ENCODE peak calls at places on chromosomes 1 and 21, in ten cellular contexts. One of them, this sample, is unnamed.

GRCh38 chr1:20123696-20124450 is 4.5 kb upstream of the PLA2G2D start:
- DNase-seq in NCI-H345: no peak
- DNase-seq in A673: no peak
- DNase-seq in colonic mucosa: no peak
- DNase-seq in stimulated activated CD4-positive, alpha-beta T cell treated with anti-CD3 and anti-CD28 coated beads, Interleukin-1b, Interleukin-23, amount 100 ng/mL, for 48 hours: no peak
- DNase-seq in aorta: no peak
- DNase-seq in hippocampal formation: no peak
- DNase-seq in brain microvascular endothelial cell: no peak
- DNase-seq in fibroblast of the conjunctiva: no peak
- DNase-seq in HCEC 1CT: no peak
- DNase-seq in this sample: no peak

GRCh38 chr21:25371831-25372434 is 235.3 kb downstream of the MRPL39 start:
- DNase-seq in hippocampal formation: no peak
- DNase-seq in stimulated activated CD4-positive, alpha-beta T cell treated with anti-CD3 and anti-CD28 coated beads, Interleukin-1b, Interleukin-23, amount 100 ng/mL, for 48 hours: no peak
- DNase-seq in fibroblast of the conjunctiva: no peak
- DNase-seq in brain microvascular endothelial cell: no peak
- DNase-seq in NCI-H345: no peak
- DNase-seq in colonic mucosa: no peak
- DNase-seq in HCEC 1CT: no peak
- DNase-seq in A673: peak; percentile 6
- DNase-seq in aorta: no peak
- DNase-seq in this sample: no peak

GRCh38 chr1:24114753-24115152 is 2.8 kb upstream of the MYOM3 start:
- DNase-seq in NCI-H345: no peak
- DNase-seq in stimulated activated CD4-positive, alpha-beta T cell treated with anti-CD3 and anti-CD28 coated beads, Interleukin-1b, Interleukin-23, amount 100 ng/mL, for 48 hours: no peak
- DNase-seq in colonic mucosa: no peak
- DNase-seq in A673: no peak
- DNase-seq in aorta: no peak
- DNase-seq in HCEC 1CT: no peak
- DNase-seq in hippocampal formation: no peak
- DNase-seq in brain microvascular endothelial cell: no peak
- DNase-seq in fibroblast of the conjunctiva: no peak
- DNase-seq in this sample: no peak

GRCh38 chr1:201461783-201462441 is 7.1 kb downstream of the PHLDA3 start:
- DNase-seq in colonic mucosa: peak; percentile 67
- DNase-seq in stimulated activated CD4-positive, alpha-beta T cell treated with anti-CD3 and anti-CD28 coated beads, Interleukin-1b, Interleukin-23, amount 100 ng/mL, for 48 hours: no peak
- DNase-seq in HCEC 1CT: peak; percentile 99
- DNase-seq in NCI-H345: no peak
- DNase-seq in A673: peak; percentile 58
- DNase-seq in aorta: peak; percentile 93
- DNase-seq in hippocampal formation: peak; percentile 50
- DNase-seq in brain microvascular endothelial cell: peak; percentile 98
- DNase-seq in fibroblast of the conjunctiva: peak; percentile 96
- DNase-seq in this sample: no peak

GRCh38 chr1:220487297-220487820 is 40.6 kb upstream of the MARK1 start:
- DNase-seq in fibroblast of the conjunctiva: peak; percentile 3
- DNase-seq in colonic mucosa: peak; percentile 72
- DNase-seq in HCEC 1CT: no peak
- DNase-seq in stimulated activated CD4-positive, alpha-beta T cell treated with anti-CD3 and anti-CD28 coated beads, Interleukin-1b, Interleukin-23, amount 100 ng/mL, for 48 hours: peak; percentile 57
- DNase-seq in hippocampal formation: no peak
- DNase-seq in NCI-H345: peak; percentile 61
- DNase-seq in A673: peak; percentile 32
- DNase-seq in aorta: no peak
- DNase-seq in brain microvascular endothelial cell: peak; percentile 54
- DNase-seq in this sample: peak; percentile 88

GRCh38 chr1:12052997-12053686 is 10.0 kb upstream of the TNFRSF8 start:
- DNase-seq in hippocampal formation: no peak
- DNase-seq in colonic mucosa: no peak
- DNase-seq in fibroblast of the conjunctiva: no peak
- DNase-seq in NCI-H345: no peak
- DNase-seq in aorta: peak; percentile 66
- DNase-seq in HCEC 1CT: no peak
- DNase-seq in A673: no peak
- DNase-seq in brain microvascular endothelial cell: no peak
- DNase-seq in stimulated activated CD4-positive, alpha-beta T cell treated with anti-CD3 and anti-CD28 coated beads, Interleukin-1b, Interleukin-23, amount 100 ng/mL, for 48 hours: no peak
- DNase-seq in this sample: peak; percentile 6

GRCh38 chr1:184150776-184151531 is 99.4 kb downstream of the TSEN15 start:
- DNase-seq in A673: peak; percentile 62
- DNase-seq in NCI-H345: no peak
- DNase-seq in stimulated activated CD4-positive, alpha-beta T cell treated with anti-CD3 and anti-CD28 coated beads, Interleukin-1b, Interleukin-23, amount 100 ng/mL, for 48 hours: no peak
- DNase-seq in colonic mucosa: no peak
- DNase-seq in HCEC 1CT: peak; percentile 55
- DNase-seq in brain microvascular endothelial cell: peak; percentile 37
- DNase-seq in fibroblast of the conjunctiva: no peak
- DNase-seq in hippocampal formation: peak; percentile 58
- DNase-seq in aorta: peak; percentile 75
- DNase-seq in this sample: no peak

GRCh38 chr1:157540852-157541251 is 11.5 kb downstream of the FCRL5 start:
- DNase-seq in hippocampal formation: no peak
- DNase-seq in aorta: no peak
- DNase-seq in stimulated activated CD4-positive, alpha-beta T cell treated with anti-CD3 and anti-CD28 coated beads, Interleukin-1b, Interleukin-23, amount 100 ng/mL, for 48 hours: no peak
- DNase-seq in A673: no peak
- DNase-seq in HCEC 1CT: no peak
- DNase-seq in brain microvascular endothelial cell: no peak
- DNase-seq in fibroblast of the conjunctiva: no peak
- DNase-seq in colonic mucosa: no peak
- DNase-seq in NCI-H345: no peak
- DNase-seq in this sample: no peak

GRCh38 chr1:23797478-23798448 is 2.8 kb downstream of the GALE start:
- DNase-seq in colonic mucosa: no peak
- DNase-seq in stimulated activated CD4-positive, alpha-beta T cell treated with anti-CD3 and anti-CD28 coated beads, Interleukin-1b, Interleukin-23, amount 100 ng/mL, for 48 hours: no peak
- DNase-seq in aorta: no peak
- DNase-seq in A673: no peak
- DNase-seq in NCI-H345: no peak
- DNase-seq in hippocampal formation: no peak
- DNase-seq in fibroblast of the conjunctiva: no peak
- DNase-seq in HCEC 1CT: no peak
- DNase-seq in brain microvascular endothelial cell: no peak
- DNase-seq in this sample: no peak

GRCh38 chr1:115430717-115431116 is 92.7 kb upstream of the NGF start:
- DNase-seq in HCEC 1CT: peak; percentile 96
- DNase-seq in hippocampal formation: no peak
- DNase-seq in aorta: no peak
- DNase-seq in fibroblast of the conjunctiva: peak; percentile 84
- DNase-seq in NCI-H345: no peak
- DNase-seq in brain microvascular endothelial cell: peak; percentile 97
- DNase-seq in stimulated activated CD4-positive, alpha-beta T cell treated with anti-CD3 and anti-CD28 coated beads, Interleukin-1b, Interleukin-23, amount 100 ng/mL, for 48 hours: no peak
- DNase-seq in A673: peak; percentile 74
- DNase-seq in colonic mucosa: no peak
- DNase-seq in this sample: no peak

GRCh38 chr1:28280961-28281360 is 21.6 kb downstream of the SESN2 start:
- DNase-seq in aorta: no peak
- DNase-seq in fibroblast of the conjunctiva: no peak
- DNase-seq in brain microvascular endothelial cell: no peak
- DNase-seq in A673: no peak
- DNase-seq in colonic mucosa: peak; percentile 40
- DNase-seq in HCEC 1CT: no peak
- DNase-seq in hippocampal formation: no peak
- DNase-seq in NCI-H345: no peak
- DNase-seq in stimulated activated CD4-positive, alpha-beta T cell treated with anti-CD3 and anti-CD28 coated beads, Interleukin-1b, Interleukin-23, amount 100 ng/mL, for 48 hours: no peak
- DNase-seq in this sample: no peak

GRCh38 chr1:10635992-10636391 is 160.5 kb downstream of the CASZ1 start:
- DNase-seq in aorta: peak; percentile 75
- DNase-seq in NCI-H345: no peak
- DNase-seq in brain microvascular endothelial cell: no peak
- DNase-seq in stimulated activated CD4-positive, alpha-beta T cell treated with anti-CD3 and anti-CD28 coated beads, Interleukin-1b, Interleukin-23, amount 100 ng/mL, for 48 hours: no peak
- DNase-seq in HCEC 1CT: no peak
- DNase-seq in colonic mucosa: no peak
- DNase-seq in A673: no peak
- DNase-seq in fibroblast of the conjunctiva: no peak
- DNase-seq in hippocampal formation: no peak
- DNase-seq in this sample: no peak

GRCh38 chr1:150282558-150282958 is 204 bp downstream of the CIART start:
- DNase-seq in aorta: no peak
- DNase-seq in A673: no peak
- DNase-seq in brain microvascular endothelial cell: no peak
- DNase-seq in colonic mucosa: peak; percentile 40
- DNase-seq in HCEC 1CT: no peak
- DNase-seq in NCI-H345: no peak
- DNase-seq in fibroblast of the conjunctiva: no peak
- DNase-seq in hippocampal formation: no peak
- DNase-seq in stimulated activated CD4-positive, alpha-beta T cell treated with anti-CD3 and anti-CD28 coated beads, Interleukin-1b, Interleukin-23, amount 100 ng/mL, for 48 hours: peak; percentile 8
- DNase-seq in this sample: peak; percentile 92

GRCh38 chr21:32789709-32790108 is 18.2 kb upstream of the PAXBP1 start:
- DNase-seq in brain microvascular endothelial cell: no peak
- DNase-seq in fibroblast of the conjunctiva: no peak
- DNase-seq in A673: no peak
- DNase-seq in hippocampal formation: no peak
- DNase-seq in NCI-H345: no peak
- DNase-seq in HCEC 1CT: no peak
- DNase-seq in stimulated activated CD4-positive, alpha-beta T cell treated with anti-CD3 and anti-CD28 coated beads, Interleukin-1b, Interleukin-23, amount 100 ng/mL, for 48 hours: no peak
- DNase-seq in colonic mucosa: no peak
- DNase-seq in aorta: no peak
- DNase-seq in this sample: no peak

GRCh38 chr1:228279722-228280105 is 71.9 kb downstream of the OBSCN start:
- DNase-seq in A673: no peak
- DNase-seq in brain microvascular endothelial cell: no peak
- DNase-seq in stimulated activated CD4-positive, alpha-beta T cell treated with anti-CD3 and anti-CD28 coated beads, Interleukin-1b, Interleukin-23, amount 100 ng/mL, for 48 hours: no peak
- DNase-seq in NCI-H345: no peak
- DNase-seq in fibroblast of the conjunctiva: no peak
- DNase-seq in aorta: no peak
- DNase-seq in colonic mucosa: no peak
- DNase-seq in HCEC 1CT: no peak
- DNase-seq in hippocampal formation: no peak
- DNase-seq in this sample: no peak

GRCh38 chr1:151011154-151011850 is 3.1 kb downstream of the PRUNE1 start:
- DNase-seq in HCEC 1CT: no peak
- DNase-seq in hippocampal formation: no peak
- DNase-seq in A673: no peak
- DNase-seq in colonic mucosa: no peak
- DNase-seq in brain microvascular endothelial cell: no peak
- DNase-seq in fibroblast of the conjunctiva: no peak
- DNase-seq in stimulated activated CD4-positive, alpha-beta T cell treated with anti-CD3 and anti-CD28 coated beads, Interleukin-1b, Interleukin-23, amount 100 ng/mL, for 48 hours: no peak
- DNase-seq in NCI-H345: no peak
- DNase-seq in aorta: no peak
- DNase-seq in this sample: peak; percentile 23

GRCh38 chr1:93584238-93585003 is 97.2 kb downstream of the BCAR3 start:
- DNase-seq in stimulated activated CD4-positive, alpha-beta T cell treated with anti-CD3 and anti-CD28 coated beads, Interleukin-1b, Interleukin-23, amount 100 ng/mL, for 48 hours: no peak
- DNase-seq in fibroblast of the conjunctiva: no peak
- DNase-seq in NCI-H345: no peak
- DNase-seq in A673: peak; percentile 48
- DNase-seq in aorta: no peak
- DNase-seq in HCEC 1CT: no peak
- DNase-seq in colonic mucosa: no peak
- DNase-seq in brain microvascular endothelial cell: no peak
- DNase-seq in hippocampal formation: no peak
- DNase-seq in this sample: no peak